ENCODE peak calls at places on chromosomes 1 and 21, in six cellular contexts. One of them, this sample, is unnamed.

GRCh38 chr1:210584439-210585113 is 255.9 kb downstream of the HHAT start:
- DNase-seq in kidney: peak
- DNase-seq in adrenal gland: peak
- DNase-seq in RWPE1: peak
- DNase-seq in SJSA1: peak
- DNase-seq in cardiac muscle cell: peak
- DNase-seq in this sample: peak

GRCh38 chr1:201476670-201477344 is 7.8 kb upstream of the PHLDA3 start:
- DNase-seq in kidney: no peak
- DNase-seq in adrenal gland: no peak
- DNase-seq in RWPE1: peak
- DNase-seq in SJSA1: no peak
- DNase-seq in cardiac muscle cell: no peak
- DNase-seq in this sample: no peak

GRCh38 chr21:46005481-46005881 is 23.9 kb downstream of the COL6A1 start:
- DNase-seq in kidney: no peak
- DNase-seq in adrenal gland: no peak
- DNase-seq in RWPE1: no peak
- DNase-seq in SJSA1: no peak
- DNase-seq in cardiac muscle cell: no peak
- DNase-seq in this sample: no peak

GRCh38 chr1:161180643-161181042 is 3.3 kb upstream of the B4GALT3 start:
- DNase-seq in kidney: no peak
- DNase-seq in adrenal gland: no peak
- DNase-seq in RWPE1: no peak
- DNase-seq in SJSA1: no peak
- DNase-seq in cardiac muscle cell: no peak
- DNase-seq in this sample: no peak

GRCh38 chr21:36010801-36011200 is 49.5 kb downstream of the SETD4 start:
- DNase-seq in kidney: no peak
- DNase-seq in adrenal gland: no peak
- DNase-seq in RWPE1: no peak
- DNase-seq in SJSA1: no peak
- DNase-seq in cardiac muscle cell: no peak
- DNase-seq in this sample: no peak

GRCh38 chr1:43853161-43853921 is 80.3 kb upstream of the ARTN start:
- DNase-seq in kidney: no peak
- DNase-seq in adrenal gland: peak
- DNase-seq in RWPE1: no peak
- DNase-seq in SJSA1: peak
- DNase-seq in cardiac muscle cell: no peak
- DNase-seq in this sample: no peak

GRCh38 chr1:31058012-31058411 is 7.5 kb downstream of the PUM1 start:
- DNase-seq in kidney: no peak
- DNase-seq in adrenal gland: no peak
- DNase-seq in RWPE1: no peak
- DNase-seq in SJSA1: no peak
- DNase-seq in cardiac muscle cell: no peak
- DNase-seq in this sample: no peak

GRCh38 chr1:54499097-54500029 is 48.7 kb upstream of the ACOT11 start:
- DNase-seq in kidney: peak
- DNase-seq in adrenal gland: peak
- DNase-seq in RWPE1: peak
- DNase-seq in SJSA1: no peak
- DNase-seq in cardiac muscle cell: peak
- DNase-seq in this sample: peak

GRCh38 chr1:1356166-1356795 is 2.1 kb downstream of the MXRA8 start:
- DNase-seq in kidney: peak
- DNase-seq in adrenal gland: peak
- DNase-seq in RWPE1: no peak
- DNase-seq in SJSA1: no peak
- DNase-seq in cardiac muscle cell: no peak
- DNase-seq in this sample: no peak

GRCh38 chr1:185074307-185074706 is 28.9 kb downstream of the RNF2 start:
- DNase-seq in kidney: no peak
- DNase-seq in adrenal gland: no peak
- DNase-seq in RWPE1: peak
- DNase-seq in SJSA1: no peak
- DNase-seq in cardiac muscle cell: no peak
- DNase-seq in this sample: no peak

GRCh38 chr1:2258996-2259395 is 30.9 kb downstream of the SKI start:
- DNase-seq in kidney: peak
- DNase-seq in adrenal gland: no peak
- DNase-seq in RWPE1: no peak
- DNase-seq in SJSA1: no peak
- DNase-seq in cardiac muscle cell: no peak
- DNase-seq in this sample: no peak

GRCh38 chr1:2229921-2230700 is 2.0 kb downstream of the SKI start:
- DNase-seq in kidney: peak
- DNase-seq in adrenal gland: peak
- DNase-seq in RWPE1: peak
- DNase-seq in SJSA1: peak
- DNase-seq in cardiac muscle cell: no peak
- DNase-seq in this sample: no peak

GRCh38 chr1:29249170-29249691 is 12.9 kb downstream of the PTPRU start:
- DNase-seq in kidney: no peak
- DNase-seq in adrenal gland: no peak
- DNase-seq in RWPE1: no peak
- DNase-seq in SJSA1: peak
- DNase-seq in cardiac muscle cell: no peak
- DNase-seq in this sample: no peak

GRCh38 chr1:156021087-156021416 is 301 bp upstream of the SSR2 start:
- DNase-seq in kidney: no peak
- DNase-seq in adrenal gland: no peak
- DNase-seq in RWPE1: no peak
- DNase-seq in SJSA1: no peak
- DNase-seq in cardiac muscle cell: no peak
- DNase-seq in this sample: no peak

GRCh38 chr1:53087332-53088285 is 25.6 kb downstream of the PODN start:
- DNase-seq in kidney: no peak
- DNase-seq in adrenal gland: no peak
- DNase-seq in RWPE1: no peak
- DNase-seq in SJSA1: no peak
- DNase-seq in cardiac muscle cell: peak
- DNase-seq in this sample: no peak

GRCh38 chr1:174988539-174988938 is 11.2 kb upstream of the CACYBP start:
- DNase-seq in kidney: no peak
- DNase-seq in adrenal gland: no peak
- DNase-seq in RWPE1: no peak
- DNase-seq in SJSA1: no peak
- DNase-seq in cardiac muscle cell: no peak
- DNase-seq in this sample: no peak

GRCh38 chr1:63322248-63322943 is at the start of gene FOXD3:
- DNase-seq in kidney: peak
- DNase-seq in adrenal gland: peak
- DNase-seq in RWPE1: peak
- DNase-seq in SJSA1: peak
- DNase-seq in cardiac muscle cell: peak
- DNase-seq in this sample: peak

GRCh38 chr1:43165765-43166164 is 6.3 kb downstream of the EBNA1BP2 start:
- DNase-seq in kidney: no peak
- DNase-seq in adrenal gland: no peak
- DNase-seq in RWPE1: no peak
- DNase-seq in SJSA1: no peak
- DNase-seq in cardiac muscle cell: no peak
- DNase-seq in this sample: no peak

GRCh38 chr1:117512728-117513321 is 93.0 kb upstream of the TENT5C start:
- DNase-seq in kidney: no peak
- DNase-seq in adrenal gland: no peak
- DNase-seq in RWPE1: peak
- DNase-seq in SJSA1: peak
- DNase-seq in cardiac muscle cell: peak
- DNase-seq in this sample: no peak

GRCh38 chr1:19206947-19207346 is 3.1 kb downstream of the UBR4 start:
- DNase-seq in kidney: no peak
- DNase-seq in adrenal gland: no peak
- DNase-seq in RWPE1: no peak
- DNase-seq in SJSA1: no peak
- DNase-seq in cardiac muscle cell: no peak
- DNase-seq in this sample: no peak

GRCh38 chr1:216765346-216766300 is 42.4 kb upstream of the ESRRG start:
- DNase-seq in kidney: no peak
- DNase-seq in adrenal gland: no peak
- DNase-seq in RWPE1: no peak
- DNase-seq in SJSA1: no peak
- DNase-seq in cardiac muscle cell: no peak
- DNase-seq in this sample: no peak

GRCh38 chr1:36091698-36092097 is 3.0 kb downstream of the ADPRS start:
- DNase-seq in kidney: no peak
- DNase-seq in adrenal gland: no peak
- DNase-seq in RWPE1: no peak
- DNase-seq in SJSA1: no peak
- DNase-seq in cardiac muscle cell: no peak
- DNase-seq in this sample: no peak

GRCh38 chr1:64228181-64228957 is 24.9 kb downstream of the UBE2U start:
- DNase-seq in kidney: no peak
- DNase-seq in adrenal gland: no peak
- DNase-seq in RWPE1: no peak
- DNase-seq in SJSA1: peak
- DNase-seq in cardiac muscle cell: no peak
- DNase-seq in this sample: no peak

GRCh38 chr21:44013380-44014088 is 1.4 kb downstream of the TRAPPC10 start:
- DNase-seq in kidney: no peak
- DNase-seq in adrenal gland: peak
- DNase-seq in RWPE1: no peak
- DNase-seq in SJSA1: peak
- DNase-seq in cardiac muscle cell: no peak
- DNase-seq in this sample: no peak

GRCh38 chr1:184610872-184611614 is 143.6 kb downstream of the EDEM3 start:
- DNase-seq in kidney: no peak
- DNase-seq in adrenal gland: no peak
- DNase-seq in RWPE1: no peak
- DNase-seq in SJSA1: no peak
- DNase-seq in cardiac muscle cell: no peak
- DNase-seq in this sample: no peak

GRCh38 chr1:193256019-193256418 is 69.6 kb upstream of the B3GALT2 start:
- DNase-seq in kidney: no peak
- DNase-seq in adrenal gland: no peak
- DNase-seq in RWPE1: no peak
- DNase-seq in SJSA1: no peak
- DNase-seq in cardiac muscle cell: no peak
- DNase-seq in this sample: no peak

GRCh38 chr1:13541435-13542215 is 27.8 kb upstream of the LRRC38 start:
- DNase-seq in kidney: no peak
- DNase-seq in adrenal gland: no peak
- DNase-seq in RWPE1: no peak
- DNase-seq in SJSA1: no peak
- DNase-seq in cardiac muscle cell: no peak
- DNase-seq in this sample: no peak

GRCh38 chr1:164155337-164155850 is 403.6 kb upstream of the PBX1 start:
- DNase-seq in kidney: no peak
- DNase-seq in adrenal gland: no peak
- DNase-seq in RWPE1: no peak
- DNase-seq in SJSA1: no peak
- DNase-seq in cardiac muscle cell: no peak
- DNase-seq in this sample: no peak

GRCh38 chr1:232813757-232814156 is 8.5 kb downstream of the MAP10 start:
- DNase-seq in kidney: no peak
- DNase-seq in adrenal gland: no peak
- DNase-seq in RWPE1: no peak
- DNase-seq in SJSA1: no peak
- DNase-seq in cardiac muscle cell: no peak
- DNase-seq in this sample: no peak

GRCh38 chr1:243850368-243851128 is 505 bp upstream of the AKT3 start:
- DNase-seq in kidney: peak
- DNase-seq in adrenal gland: peak
- DNase-seq in RWPE1: peak
- DNase-seq in SJSA1: peak
- DNase-seq in cardiac muscle cell: peak
- DNase-seq in this sample: peak

DNA sequence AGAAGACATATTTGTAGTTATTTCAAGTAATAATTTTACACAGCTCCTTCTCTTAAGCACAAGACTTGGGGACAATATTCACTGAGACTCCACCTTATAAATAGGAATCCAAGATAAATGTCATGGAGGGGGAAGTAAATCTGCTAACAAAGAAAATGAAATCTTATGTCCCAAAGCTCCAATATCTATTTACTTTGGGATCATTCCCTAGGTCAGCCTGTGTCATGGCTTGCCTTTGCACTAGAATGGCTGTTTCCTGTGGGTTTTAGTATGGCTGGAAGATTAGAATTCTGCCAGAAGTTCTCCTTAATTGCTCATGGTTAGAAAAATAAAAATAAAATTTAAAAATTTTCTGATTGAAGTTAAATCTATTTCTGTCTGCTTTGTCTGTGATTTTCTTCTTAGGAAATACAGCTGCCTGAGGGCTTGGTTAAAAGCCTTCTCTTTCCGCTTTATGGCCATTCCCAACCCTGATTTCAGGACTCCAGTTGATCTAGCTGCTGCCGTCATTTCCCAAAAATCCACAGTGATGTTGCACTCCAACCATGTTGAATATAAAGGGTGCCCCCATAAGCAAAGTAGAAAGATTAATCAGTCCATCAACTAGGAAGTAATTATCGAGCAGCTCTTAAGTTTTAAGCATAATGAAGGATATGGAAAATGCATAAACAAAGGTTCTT is 326.4 kb upstream of the LYPLAL1 start:
- DNase-seq in kidney: no peak
- DNase-seq in adrenal gland: no peak
- DNase-seq in RWPE1: no peak
- DNase-seq in SJSA1: no peak
- DNase-seq in cardiac muscle cell: no peak
- DNase-seq in this sample: no peak
- H3K27ac ChIP-seq in kidney: no peak
- H3K27ac ChIP-seq in adrenal gland: no peak
- H3K27ac ChIP-seq in RWPE1: no peak
- H3K27ac ChIP-seq in SJSA1: no peak
- H3K27ac ChIP-seq in cardiac muscle cell: no peak
- H3K27ac ChIP-seq in this sample: no peak

GRCh38 chr1:225426395-225427248 is 1.2 kb downstream of the LBR start:
- DNase-seq in kidney: peak
- DNase-seq in adrenal gland: no peak
- DNase-seq in RWPE1: peak
- DNase-seq in SJSA1: peak
- DNase-seq in cardiac muscle cell: peak
- DNase-seq in this sample: no peak
- H3K27ac ChIP-seq in kidney: peak
- H3K27ac ChIP-seq in adrenal gland: peak
- H3K27ac ChIP-seq in RWPE1: peak
- H3K27ac ChIP-seq in SJSA1: peak
- H3K27ac ChIP-seq in cardiac muscle cell: no peak
- H3K27ac ChIP-seq in this sample: no peak

DNA sequence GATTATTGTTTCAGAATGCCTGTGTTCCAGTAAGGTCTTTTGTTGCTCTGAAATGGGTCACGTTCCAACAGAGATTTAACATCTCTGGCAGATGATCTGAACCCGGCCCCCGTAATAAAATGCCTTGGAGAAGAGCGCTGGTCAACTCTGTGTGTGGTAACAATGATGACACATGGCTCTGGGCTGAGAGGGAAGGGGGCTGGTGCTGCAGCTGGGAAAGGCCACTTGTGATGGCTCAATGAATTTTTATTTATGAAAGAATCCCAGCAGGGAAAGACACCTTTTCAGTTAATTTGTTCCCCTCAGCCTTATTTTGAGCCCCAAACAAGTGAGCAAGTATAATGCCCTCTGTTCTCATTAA is 59.4 kb downstream of the SYT6 start:
- DNase-seq in kidney: no peak
- DNase-seq in adrenal gland: no peak
- DNase-seq in RWPE1: no peak
- DNase-seq in SJSA1: peak
- DNase-seq in cardiac muscle cell: no peak
- DNase-seq in this sample: no peak
- H3K27ac ChIP-seq in kidney: no peak
- H3K27ac ChIP-seq in adrenal gland: no peak
- H3K27ac ChIP-seq in RWPE1: no peak
- H3K27ac ChIP-seq in SJSA1: no peak
- H3K27ac ChIP-seq in cardiac muscle cell: no peak
- H3K27ac ChIP-seq in this sample: no peak

GRCh38 chr1:203888807-203889251 is 27.4 kb downstream of the SNRPE start:
- DNase-seq in kidney: no peak
- DNase-seq in adrenal gland: no peak
- DNase-seq in RWPE1: peak
- DNase-seq in SJSA1: peak
- DNase-seq in cardiac muscle cell: no peak
- DNase-seq in this sample: no peak
- H3K27ac ChIP-seq in kidney: no peak
- H3K27ac ChIP-seq in adrenal gland: no peak
- H3K27ac ChIP-seq in RWPE1: no peak
- H3K27ac ChIP-seq in SJSA1: peak
- H3K27ac ChIP-seq in cardiac muscle cell: no peak
- H3K27ac ChIP-seq in this sample: no peak

This sample was measured in caudate nucleus.